ENCODE peak calls at places on chromosome 10, in nine cellular contexts. N is colonic mucosa, R is neural progenitor cell, C is right cardiac atrium, A is suprapubic skin, F is A549, K is heart right ventricle, I is transverse colon, H is cardiac muscle cell. D is an unnamed sample.

GRCh38 chr10:84156768-84157167 is 16.8 kb upstream of the GPR15LG start:
- DNase-seq in N (no peak), R (no peak), C (no peak), A (no peak), F (no peak), K (no peak), I (no peak), H (no peak), D (no peak)

GRCh38 chr10:75108684-75109458 is 2.6 kb upstream of the SAMD8 start:
- DNase-seq in N (no peak), R (peak), C (peak), A (peak), F (peak), K (peak), I (peak), H (peak), D (no peak)

GRCh38 chr10:71812016-71812912 is 38.8 kb downstream of the PSAP start:
- DNase-seq in N (peak), R (peak), C (peak), A (no peak), F (peak), K (peak), I (peak), H (peak), D (no peak)

GRCh38 chr10:86440874-86441838 is 74.6 kb upstream of the GRID1 start:
- DNase-seq in N (no peak), R (no peak), C (no peak), A (no peak), F (peak), K (no peak), I (no peak), H (no peak), D (no peak)

GRCh38 chr10:75617485-75618155 is 186.2 kb downstream of the LRMDA start:
- DNase-seq in N (no peak), R (no peak), C (peak), A (no peak), F (no peak), K (no peak), I (no peak), H (no peak), D (no peak)

GRCh38 chr10:101609481-101609880 is 21.4 kb downstream of the DPCD start:
- DNase-seq in N (no peak), R (no peak), C (no peak), A (no peak), F (no peak), K (no peak), I (no peak), H (no peak), D (no peak)

GRCh38 chr10:48535416-48536225 is 69.3 kb downstream of the ARHGAP22 start:
- DNase-seq in N (peak), R (no peak), C (no peak), A (peak), F (no peak), K (no peak), I (no peak), H (no peak), D (no peak)

GRCh38 chr10:91643700-91644099 is 10.8 kb upstream of the PPP1R3C start:
- DNase-seq in N (no peak), R (peak), C (no peak), A (no peak), F (no peak), K (no peak), I (no peak), H (no peak), D (no peak)

GRCh38 chr10:74431816-74432215 is 280.8 kb downstream of the ADK start:
- DNase-seq in N (no peak), R (no peak), C (no peak), A (no peak), F (no peak), K (no peak), I (no peak), H (no peak), D (no peak)

GRCh38 chr10:95295031-95295755 is 4.4 kb upstream of the PDLIM1 start:
- DNase-seq in N (peak), R (peak), C (peak), A (no peak), F (no peak), K (peak), I (peak), H (peak), D (no peak)

GRCh38 chr10:113960617-113961260 is 82.9 kb upstream of the ADRB1 start:
- DNase-seq in N (peak), R (peak), C (no peak), A (no peak), F (no peak), K (no peak), I (peak), H (no peak), D (no peak)

GRCh38 chr10:34666008-34666700 is 148.9 kb downstream of the PARD3 start:
- DNase-seq in N (peak), R (peak), C (no peak), A (no peak), F (peak), K (no peak), I (peak), H (peak), D (no peak)

GRCh38 chr10:21523557-21524008 is 1.9 kb downstream of the SKIDA1 start:
- DNase-seq in N (no peak), R (peak), C (peak), A (no peak), F (no peak), K (no peak), I (no peak), H (no peak), D (no peak)
- H3K4me3 ChIP-seq in N (no peak), R (peak), C (peak), A (no peak), F (no peak), K (no peak), I (no peak), H (peak), D (no peak)

DNA sequence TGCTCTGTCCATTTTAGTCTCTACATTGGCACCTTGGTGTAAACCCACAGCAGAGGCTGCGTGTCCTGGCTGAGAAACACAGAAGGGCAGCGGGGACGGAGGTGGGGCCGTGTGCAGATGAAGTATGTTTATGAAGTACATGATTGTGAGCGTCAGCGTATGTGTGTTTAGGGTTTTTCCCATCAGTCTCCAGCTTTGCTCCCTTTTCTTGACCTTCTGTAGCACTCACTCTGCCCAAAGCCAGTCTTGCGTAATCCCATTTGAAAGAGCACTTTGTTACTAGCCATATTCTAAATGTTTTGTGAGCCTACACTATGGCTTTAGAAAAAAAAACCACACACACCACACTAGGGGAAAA is 750.8 kb upstream of the SORCS1 start:
- DNase-seq in N (no peak), R (peak), C (no peak), A (no peak), F (no peak), K (no peak), I (no peak), H (no peak), D (no peak)
- H3K27ac ChIP-seq in N (no peak), R (peak), C (no peak), A (no peak), F (no peak), K (no peak), I (no peak), H (no peak), D (no peak)

DNA sequence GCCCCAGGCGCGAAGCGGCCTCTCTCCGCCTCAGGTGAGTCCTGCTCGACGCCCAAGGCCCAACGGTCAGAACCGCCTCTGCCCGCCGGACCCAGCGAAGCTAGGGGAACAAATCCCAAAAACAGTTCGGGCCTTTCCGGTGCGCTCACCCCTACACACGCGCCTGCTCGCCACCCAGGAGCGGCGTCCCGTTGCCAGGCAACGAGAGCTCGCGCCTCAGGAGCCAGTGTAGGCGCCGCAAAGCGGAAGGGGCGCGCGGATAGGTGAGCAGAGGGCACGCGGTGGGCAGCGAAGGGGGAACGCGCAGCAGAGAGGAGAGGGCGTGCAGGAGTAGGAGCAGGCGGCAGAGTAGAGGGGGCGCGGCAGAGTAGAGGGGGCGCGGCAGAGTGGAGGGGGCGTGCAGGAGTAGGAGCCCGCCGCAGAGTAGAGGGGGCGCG is at the start of the genes DYDC1 and DYDC2:
- DNase-seq in N (peak), R (peak), C (peak), A (no peak), F (no peak), K (peak), I (peak), H (peak), D (peak)
- H3K4me3 ChIP-seq in N (peak), R (peak), C (peak), A (peak), F (peak), K (peak), I (peak), H (peak), D (peak)

GRCh38 chr10:97000487-97001182 is 168.5 kb downstream of the LCOR start:
- DNase-seq in N (no peak), R (no peak), C (no peak), A (no peak), F (no peak), K (no peak), I (no peak), H (no peak), D (no peak)
- H3K27ac ChIP-seq in N (no peak), R (no peak), C (no peak), A (no peak), F (no peak), K (no peak), I (no peak), H (no peak), D (no peak)

GRCh38 chr10:58662314-58662713 is 149.6 kb downstream of the BICC1 start:
- DNase-seq in N (no peak), R (no peak), C (no peak), A (no peak), F (peak), K (no peak), I (no peak), H (no peak), D (no peak)

GRCh38 chr10:58661902-58662301 is 149.2 kb downstream of the BICC1 start:
- DNase-seq in N (no peak), R (no peak), C (no peak), A (no peak), F (no peak), K (no peak), I (no peak), H (no peak), D (no peak)

GRCh38 chr10:58665361-58665760 is 152.7 kb downstream of the BICC1 start:
- DNase-seq in N (no peak), R (no peak), C (no peak), A (no peak), F (no peak), K (no peak), I (no peak), H (no peak), D (no peak)

GRCh38 chr10:58661336-58661735 is 148.7 kb downstream of the BICC1 start:
- DNase-seq in N (no peak), R (no peak), C (no peak), A (no peak), F (no peak), K (no peak), I (no peak), H (no peak), D (no peak)

GRCh38 chr10:58660577-58661255 is 148.0 kb downstream of the BICC1 start:
- DNase-seq in N (no peak), R (no peak), C (no peak), A (no peak), F (no peak), K (no peak), I (no peak), H (no peak), D (no peak)
- H3K4me3 ChIP-seq in N (no peak), R (no peak), C (no peak), A (no peak), F (peak), K (no peak), I (no peak), H (no peak), D (no peak)

DNA sequence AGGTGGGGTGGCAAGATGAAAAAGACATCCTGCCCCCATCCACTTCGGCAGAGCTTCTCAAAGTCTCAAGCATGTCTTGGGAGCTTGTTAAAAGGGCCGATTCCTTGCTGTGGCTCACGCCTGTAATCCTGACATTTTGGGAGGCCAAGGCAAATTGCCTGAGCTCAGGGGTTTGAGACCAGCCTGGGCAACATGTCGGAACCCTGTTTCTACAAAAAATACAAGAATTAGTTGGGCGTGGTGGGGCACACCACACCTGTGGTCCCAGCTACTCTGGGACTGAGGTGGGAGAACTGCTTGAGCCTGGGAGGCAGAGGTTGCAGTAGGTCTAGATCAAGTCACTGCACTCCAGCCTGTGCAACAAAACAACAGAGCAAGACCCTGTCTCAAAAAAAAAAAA is 14.5 kb downstream of the TRIM8 start:
- DNase-seq in N (no peak), R (no peak), C (no peak), A (no peak), F (no peak), K (no peak), I (no peak), H (no peak), D (no peak)
- H3K27ac ChIP-seq in N (peak), R (peak), C (no peak), A (peak), F (no peak), K (peak), I (peak), H (peak), D (no peak)

D was measured in iPS DF 6.9.